ENCODE peak calls at places on chromosomes 3 and 15, in six cellular contexts. Q is chondrocyte, U is AG10803, Y is heart right ventricle, S is uterus, N is epithelial cell of esophagus. D is an unnamed sample.

GRCh38 chr15:39596358-39597051 is 15.6 kb downstream of the THBS1 start:
- DNase-seq in S (no peak), N (peak), U (peak), Q (no peak), Y (no peak), D (no peak)

GRCh38 chr15:101288905-101289513 is 6.0 kb downstream of the SNRPA1 start:
- DNase-seq in Q (no peak), Y (no peak), U (peak), S (no peak), N (peak), D (peak)

GRCh38 chr3:42019144-42019952 is 57.4 kb upstream of the ULK4 start:
- DNase-seq in U (no peak), S (no peak), Y (peak), N (no peak), Q (no peak), D (no peak)

GRCh38 chr15:31108836-31109235 is 7.3 kb upstream of the TRPM1 start:
- DNase-seq in N (no peak), Y (no peak), S (no peak), U (no peak), Q (no peak), D (no peak)

GRCh38 chr3:128112406-128112968 is 11.1 kb downstream of the RUVBL1 start:
- DNase-seq in Q (no peak), S (no peak), U (peak), Y (no peak), N (peak), D (peak)

GRCh38 chr3:134083626-134084229 is 54.0 kb upstream of the SLCO2A1 start:
- DNase-seq in U (no peak), Q (no peak), Y (no peak), N (no peak), S (no peak), D (no peak)

GRCh38 chr3:69651765-69652164 is 87.5 kb upstream of the MITF start:
- DNase-seq in U (no peak), S (no peak), Q (no peak), N (no peak), Y (no peak), D (no peak)

GRCh38 chr3:155853214-155854146 is 747 bp downstream of the SLC33A1 start:
- DNase-seq in N (peak), Q (no peak), Y (peak), S (no peak), U (no peak), D (no peak)

GRCh38 chr15:101063891-101064794 is 145.0 kb downstream of the LRRK1 start:
- DNase-seq in S (no peak), Y (no peak), Q (peak), U (no peak), N (peak), D (no peak)

GRCh38 chr15:78662028-78662427 is 21.0 kb upstream of the CHRNB4 start:
- DNase-seq in U (no peak), N (no peak), Y (no peak), S (no peak), Q (no peak), D (no peak)

GRCh38 chr15:45112592-45113379 is 1.2 kb downstream of the DUOX2 start:
- DNase-seq in S (no peak), Q (peak), U (no peak), N (peak), Y (no peak), D (no peak)

GRCh38 chr3:115784739-115785571 is 161.6 kb downstream of the GAP43 start:
- DNase-seq in N (peak), U (peak), S (no peak), Q (no peak), Y (no peak), D (no peak)

GRCh38 chr3:79872483-79872882 is 104.7 kb upstream of the ROBO1 start:
- DNase-seq in N (no peak), U (no peak), Y (no peak), S (no peak), Q (no peak), D (no peak)

GRCh38 chr3:72338942-72339749 is 509.1 kb downstream of the SHQ1 start:
- DNase-seq in S (peak), Y (no peak), Q (no peak), U (peak), N (peak), D (peak)

GRCh38 chr3:138331143-138331894 is 1.7 kb upstream of the NME9 start:
- DNase-seq in S (no peak), U (peak), Q (no peak), Y (no peak), N (no peak), D (no peak)

GRCh38 chr3:71857926-71858325 is 73.0 kb upstream of the PROK2 start:
- DNase-seq in U (peak), Q (no peak), S (no peak), Y (no peak), N (no peak), D (no peak)

GRCh38 chr15:34214135-34214534 is 4.2 kb upstream of the KATNBL1 start:
- DNase-seq in U (no peak), S (no peak), Q (no peak), N (no peak), Y (no peak), D (no peak)

GRCh38 chr15:67407709-67408257 is 113.1 kb upstream of the C15orf61 start:
- DNase-seq in S (no peak), N (no peak), Y (no peak), U (no peak), Q (no peak), D (no peak)

GRCh38 chr3:29409409-29409808 is 128.5 kb downstream of the RBMS3 start:
- DNase-seq in Y (no peak), S (no peak), N (no peak), U (no peak), Q (no peak), D (no peak)

GRCh38 chr3:174821477-174821876 is 37.7 kb upstream of the NAALADL2 start:
- DNase-seq in Q (no peak), N (no peak), S (no peak), U (peak), Y (no peak), D (no peak)

GRCh38 chr3:131591394-131591990 is 88.7 kb upstream of the MRPL3 start:
- DNase-seq in U (peak), N (peak), Y (no peak), Q (no peak), S (peak), D (no peak)

DNA sequence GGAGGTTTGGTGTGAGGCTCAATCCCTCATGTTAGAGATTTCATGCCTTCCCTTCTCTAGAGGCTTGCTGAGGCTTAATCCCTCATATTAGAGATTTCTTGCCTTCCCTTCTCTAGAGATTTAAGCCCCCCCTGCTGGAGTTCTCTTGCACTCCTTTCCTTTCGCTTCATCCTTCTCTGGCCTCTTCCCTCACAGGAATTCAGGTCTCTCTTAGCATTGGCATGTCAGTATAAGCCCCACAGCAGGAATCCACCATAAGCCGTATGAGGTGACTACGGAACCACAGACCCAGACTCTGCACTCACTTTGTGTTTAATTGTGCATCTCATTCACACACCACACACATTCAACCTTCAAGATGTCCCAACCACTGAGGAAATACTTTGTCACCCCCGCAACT is 338.6 kb upstream of the POU1F1 start:
- DNase-seq in U (no peak), Q (no peak), S (no peak), Y (no peak), N (no peak), D (no peak)
- TF ChIP-seq CTCF in U (no peak), Q (no peak), S (no peak), Y (no peak), N (no peak), D (no peak)

GRCh38 chr3:125605771-125606170 is 10.5 kb upstream of the OSBPL11 start:
- DNase-seq in N (no peak), Y (no peak), S (no peak), U (no peak), Q (no peak), D (no peak)

GRCh38 chr3:125608419-125608818 is 13.1 kb upstream of the OSBPL11 start:
- DNase-seq in Q (no peak), U (no peak), N (no peak), S (no peak), Y (no peak), D (no peak)

GRCh38 chr3:125606291-125606690 is 11.0 kb upstream of the OSBPL11 start:
- DNase-seq in U (no peak), S (no peak), Y (no peak), N (no peak), Q (no peak), D (no peak)

GRCh38 chr3:125602752-125603649 is 7.7 kb upstream of the OSBPL11 start:
- DNase-seq in N (peak), U (peak), Y (no peak), S (no peak), Q (no peak), D (peak)
- TF ChIP-seq CTCF in N (no peak), U (peak), Y (no peak), S (peak), Q (peak), D (peak)

GRCh38 chr3:179410317-179410716 is 41.0 kb downstream of the GNB4 start:
- DNase-seq in N (peak), Y (no peak), S (no peak), Q (no peak), U (peak), D (no peak)
- TF ChIP-seq CTCF in N (no peak), Y (no peak), S (no peak), Q (no peak), U (peak), D (no peak)

GRCh38 chr3:142680710-142681109 is 43.1 kb upstream of the TRPC1 start:
- DNase-seq in Y (no peak), N (peak), U (no peak), Q (no peak), S (no peak), D (peak)
- TF ChIP-seq CTCF in Y (peak), N (peak), U (no peak), Q (peak), S (no peak), D (no peak)

GRCh38 chr3:31634485-31634884 is 101.8 kb downstream of the STT3B start:
- DNase-seq in S (no peak), U (peak), Q (no peak), N (peak), Y (no peak), D (no peak)
- TF ChIP-seq CTCF in S (no peak), U (no peak), Q (no peak), N (no peak), Y (no peak), D (no peak)

GRCh38 chr15:92843819-92844218 is 56.3 kb upstream of the CHD2 start:
- DNase-seq in N (no peak), Y (no peak), Q (no peak), U (no peak), S (no peak), D (no peak)
- TF ChIP-seq CTCF in N (no peak), Y (no peak), Q (no peak), U (no peak), S (no peak), D (no peak)

DNA sequence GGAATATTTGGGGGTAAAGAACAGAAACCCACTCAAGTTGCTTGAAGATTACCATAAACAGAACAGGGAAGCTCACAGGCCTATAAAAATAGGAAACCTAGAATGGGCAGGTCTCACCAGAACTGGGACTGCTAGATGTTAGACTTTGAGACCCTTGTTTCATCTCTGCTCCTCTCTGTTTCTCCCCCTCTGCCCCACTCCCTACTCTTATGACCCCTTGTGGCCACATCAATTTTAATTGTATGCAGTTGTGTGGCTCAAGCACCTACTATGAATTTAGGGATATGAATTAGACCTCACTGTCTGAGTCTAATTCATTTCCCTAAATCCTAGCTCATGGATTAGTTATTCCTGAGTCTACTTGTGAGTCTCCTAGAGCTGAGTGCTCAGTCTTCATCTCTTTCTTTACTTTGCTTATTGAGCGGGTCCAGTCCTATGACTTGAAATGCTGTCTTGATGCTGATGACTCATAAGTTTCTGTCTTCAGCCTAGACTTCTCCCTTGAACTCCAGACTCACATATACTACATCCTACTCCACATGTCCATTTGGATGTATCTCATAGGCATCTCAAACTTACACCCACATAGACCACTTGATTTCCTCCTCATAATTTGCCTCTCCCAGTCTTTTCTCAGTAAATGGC is 78.7 kb downstream of the ITPR1 start:
- DNase-seq in S (no peak), U (no peak), N (peak), Y (no peak), Q (no peak), D (no peak)
- TF ChIP-seq CTCF in S (no peak), U (no peak), N (no peak), Y (peak), Q (peak), D (no peak)

DNA sequence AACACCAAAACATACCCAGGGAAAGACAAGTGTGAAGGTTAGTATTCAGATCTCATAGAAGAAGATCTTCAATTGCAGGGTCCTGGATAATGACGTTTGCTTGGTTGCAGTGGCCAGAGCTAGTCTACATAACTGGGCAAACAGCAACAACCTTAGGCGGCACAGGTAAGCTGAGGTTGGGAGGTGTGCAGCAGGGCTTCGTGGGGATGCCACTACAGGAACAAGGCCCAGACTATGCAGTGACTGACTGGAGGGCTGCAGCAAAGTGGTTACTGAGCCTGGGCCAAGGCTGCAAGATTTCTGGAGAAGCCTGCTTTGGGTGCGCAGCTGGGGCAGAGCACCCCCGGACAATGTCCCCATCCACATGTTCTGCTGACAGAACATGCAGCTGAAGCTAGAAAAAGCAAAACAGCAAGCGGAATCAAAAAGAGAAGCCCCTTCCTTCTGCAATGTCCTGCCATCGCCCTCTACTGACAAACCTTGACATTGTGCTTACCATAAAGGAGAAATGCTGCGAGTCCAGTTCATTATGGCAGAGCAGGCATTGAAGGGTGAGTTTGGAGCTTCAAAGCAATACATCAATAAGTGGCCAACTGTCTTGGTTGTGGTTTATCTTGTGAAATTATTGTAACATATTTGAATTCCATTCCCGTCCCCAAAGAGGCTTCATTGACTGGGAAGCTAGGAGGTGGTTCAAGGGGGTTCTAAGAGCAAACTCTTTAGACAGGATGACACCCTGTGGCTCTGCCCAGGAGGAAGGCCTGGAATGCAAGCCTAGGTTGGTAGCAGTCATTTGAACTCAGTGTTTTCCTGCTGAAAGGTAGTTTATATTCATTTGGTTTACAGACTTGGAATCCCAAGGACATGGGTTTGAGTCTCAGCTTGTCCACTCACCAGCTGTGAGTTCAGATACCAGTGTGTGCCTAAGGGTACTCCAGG is 217.0 kb downstream of the PDCD6IP start:
- DNase-seq in S (no peak), Y (no peak), N (no peak), U (peak), Q (no peak), D (no peak)
- TF ChIP-seq CTCF in S (no peak), Y (no peak), N (no peak), U (no peak), Q (peak), D (no peak)